ENCODE peak calls at places on chromosome 10, in six cellular contexts. P is esophagus muscularis mucosa, Z is GM23338, O is spleen, J is suprapubic skin, N is endothelial cell of umbilical vein. Y is an unnamed sample.

GRCh38 chr10:114413398-114413797 is 9.1 kb upstream of the AFAP1L2 start:
- DNase-seq in J (no peak), P (no peak), Z (no peak), N (no peak), O (no peak), Y (peak; percentile 80)

GRCh38 chr10:3455385-3456334 is 283.1 kb upstream of the PITRM1 start:
- DNase-seq in O (no peak), P (no peak), Z (no peak), J (no peak), N (peak; percentile 78), Y (no peak)

GRCh38 chr10:122149607-122150505 is 121.2 kb upstream of the BTBD16 start:
- DNase-seq in P (no peak), Z (peak; percentile 35), N (no peak), J (peak; percentile 88), O (peak; percentile 69), Y (peak; percentile 83)

GRCh38 chr10:17216217-17216900 is 11.7 kb upstream of the VIM start:
- DNase-seq in N (peak; percentile 98), P (no peak), Z (no peak), O (no peak), J (no peak), Y (no peak)

GRCh38 chr10:51403522-51403921 is 295.9 kb downstream of the CSTF2T start:
- DNase-seq in P (no peak), J (no peak), N (no peak), O (no peak), Z (no peak), Y (no peak)

GRCh38 chr10:944034-944831 is 12.7 kb upstream of the LARP4B start:
- DNase-seq in J (peak; percentile 86), P (no peak), O (peak; percentile 91), Z (no peak), N (peak; percentile 88), Y (peak; percentile 77)

GRCh38 chr10:28171468-28172235 is 131.2 kb downstream of the MPP7 start:
- DNase-seq in Z (peak; percentile 24), P (no peak), J (no peak), N (no peak), O (no peak), Y (peak; percentile 84)

GRCh38 chr10:124004372-124004928 is 88.9 kb downstream of the CHST15 start:
- DNase-seq in J (peak; percentile 75), N (no peak), O (peak; percentile 66), Z (no peak), P (no peak), Y (no peak)

GRCh38 chr10:68385740-68386139 is 21.3 kb downstream of the RUFY2 start:
- DNase-seq in P (no peak), N (no peak), Z (no peak), J (no peak), O (no peak), Y (no peak)

GRCh38 chr10:67261300-67261797 is 335.5 kb downstream of the LRRTM3 start:
- DNase-seq in J (no peak), Z (no peak), N (no peak), P (no peak), O (no peak), Y (no peak)

GRCh38 chr10:71981868-71982230 is 17.7 kb downstream of the CHST3 start:
- DNase-seq in N (no peak), O (peak; percentile 16), P (no peak), J (no peak), Z (no peak), Y (no peak)

GRCh38 chr10:36681751-36682633 is 443.4 kb upstream of the ANKRD30A start:
- DNase-seq in J (no peak), O (no peak), N (no peak), Z (peak; percentile 28), P (no peak), Y (no peak)

GRCh38 chr10:72954596-72955569 is at the start of gene PLA2G12B:
- DNase-seq in O (no peak), N (no peak), P (no peak), J (no peak), Z (no peak), Y (no peak)

GRCh38 chr10:127012071-127012768 is 107.0 kb downstream of the DOCK1 start:
- DNase-seq in O (no peak), J (no peak), P (no peak), Z (no peak), N (no peak), Y (no peak)

GRCh38 chr10:97184971-97185325 is 811 bp downstream of the SLIT1 start:
- DNase-seq in Z (peak; percentile 49), O (peak; percentile 52), J (no peak), N (no peak), P (no peak), Y (no peak)

GRCh38 chr10:121085386-121085785 is 234.2 kb downstream of the WDR11 start:
- DNase-seq in O (no peak), J (no peak), P (no peak), N (no peak), Z (no peak), Y (no peak)

GRCh38 chr10:126090911-126091728 is 194.8 kb downstream of the FANK1 start:
- DNase-seq in O (no peak), Z (no peak), J (no peak), N (peak; percentile 37), P (no peak), Y (no peak)

GRCh38 chr10:132666733-132667612 is 119.0 kb downstream of the NKX6-2 start:
- DNase-seq in P (no peak), Z (no peak), J (no peak), O (peak; percentile 20), N (no peak), Y (no peak)

GRCh38 chr10:62231371-62231770 is 37.3 kb downstream of the RTKN2 start:
- DNase-seq in P (no peak), O (no peak), N (peak; percentile 78), Z (no peak), J (no peak), Y (no peak)

GRCh38 chr10:12434277-12434676 is 84.9 kb downstream of the CAMK1D start:
- DNase-seq in Z (no peak), O (no peak), J (no peak), P (no peak), N (no peak), Y (no peak)

GRCh38 chr10:22550732-22551131 is 163.6 kb downstream of the PIP4K2A start:
- DNase-seq in J (no peak), P (no peak), O (peak; percentile 87), Z (peak; percentile 88), N (peak; percentile 44), Y (no peak)

GRCh38 chr10:18343573-18343972 is 203.3 kb downstream of the CACNB2 start:
- DNase-seq in N (no peak), O (no peak), P (no peak), Z (no peak), J (no peak), Y (no peak)

GRCh38 chr10:119209050-119209735 is 1.8 kb downstream of the GRK5 start:
- DNase-seq in O (peak; percentile 85), J (peak; percentile 84), P (no peak), Z (peak; percentile 90), N (peak; percentile 77), Y (peak; percentile 86)

GRCh38 chr10:68957654-68958053 is 1.7 kb downstream of the DDX21 start:
- DNase-seq in P (no peak), N (peak; percentile 7), Z (no peak), O (no peak), J (no peak), Y (no peak)

GRCh38 chr10:50596456-50596855 is 27.3 kb downstream of the SGMS1 start:
- DNase-seq in Z (no peak), J (no peak), O (no peak), P (no peak), N (peak; percentile 37), Y (no peak)

GRCh38 chr10:46534828-46535524 is 21.5 kb downstream of the GPRIN2 start:
- DNase-seq in P (no peak), O (peak; percentile 69), J (peak; percentile 69), N (no peak), Z (no peak), Y (peak; percentile 54)
- TF ChIP-seq CTCF in P (no peak), O (no peak), J (no peak), N (no peak), Z (no peak), Y (no peak)

DNA sequence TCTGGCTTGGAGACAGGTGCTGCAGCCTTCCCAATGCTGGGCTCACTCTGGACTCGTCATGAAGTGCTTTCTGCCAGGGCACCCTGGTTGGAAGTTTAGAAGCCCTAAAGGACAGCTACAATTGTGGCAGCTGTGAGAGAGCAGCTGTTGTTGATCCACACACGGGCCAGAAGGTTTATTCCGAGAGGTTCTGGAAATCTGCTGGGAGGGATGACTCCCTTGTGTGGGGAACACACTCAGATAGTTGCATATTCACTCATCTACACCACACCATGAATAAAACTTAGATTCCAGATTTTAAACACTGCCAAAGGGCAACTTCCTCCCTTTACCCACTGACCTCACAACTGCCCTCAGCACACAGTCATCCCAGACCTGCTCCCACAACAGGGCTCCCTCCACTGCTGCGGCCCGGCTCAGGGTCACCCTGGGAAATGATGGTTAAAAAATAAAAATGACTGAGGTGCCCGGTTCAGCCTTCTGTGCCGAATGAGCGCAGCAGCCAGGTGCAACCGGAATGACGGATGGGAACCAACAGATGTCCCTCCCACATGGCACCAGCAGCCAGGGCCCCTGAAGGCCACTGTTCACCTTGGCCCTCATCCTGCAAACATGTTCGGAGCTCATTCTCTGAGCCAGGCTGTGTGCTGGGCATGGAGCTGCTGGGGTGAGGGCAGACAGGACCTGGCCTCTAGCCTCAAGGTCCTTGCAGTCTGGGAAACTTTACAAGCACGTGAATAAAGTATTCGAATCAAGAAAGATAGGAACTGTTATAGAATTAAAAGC is 40.2 kb downstream of the ASB13 start:
- DNase-seq in Z (no peak), J (no peak), O (no peak), P (no peak), N (no peak), Y (no peak)
- TF ChIP-seq POLR2AphosphoS5 in Z (no peak), J (no peak), O (no peak), P (no peak), N (no peak), Y (no peak)

GRCh38 chr10:14304029-14304428 is 26.7 kb downstream of the FRMD4A start:
- DNase-seq in Z (no peak), N (no peak), P (peak; percentile 2), J (no peak), O (no peak), Y (no peak)
- TF ChIP-seq CTCF in Z (no peak), N (no peak), P (no peak), J (no peak), O (no peak), Y (no peak)

GRCh38 chr10:91762878-91763277 is 35.3 kb upstream of the TNKS2 start:
- DNase-seq in P (no peak), N (no peak), Z (no peak), O (no peak), J (no peak), Y (no peak)

GRCh38 chr10:91766676-91767075 is 31.6 kb upstream of the TNKS2 start:
- DNase-seq in P (no peak), Z (no peak), O (no peak), J (no peak), N (no peak), Y (no peak)

GRCh38 chr10:91772461-91772860 is 25.8 kb upstream of the TNKS2 start:
- DNase-seq in P (no peak), Z (no peak), J (no peak), N (no peak), O (no peak), Y (no peak)

GRCh38 chr10:91772869-91773268 is 25.4 kb upstream of the TNKS2 start:
- DNase-seq in J (no peak), N (no peak), O (no peak), Z (no peak), P (no peak), Y (no peak)

DNA sequence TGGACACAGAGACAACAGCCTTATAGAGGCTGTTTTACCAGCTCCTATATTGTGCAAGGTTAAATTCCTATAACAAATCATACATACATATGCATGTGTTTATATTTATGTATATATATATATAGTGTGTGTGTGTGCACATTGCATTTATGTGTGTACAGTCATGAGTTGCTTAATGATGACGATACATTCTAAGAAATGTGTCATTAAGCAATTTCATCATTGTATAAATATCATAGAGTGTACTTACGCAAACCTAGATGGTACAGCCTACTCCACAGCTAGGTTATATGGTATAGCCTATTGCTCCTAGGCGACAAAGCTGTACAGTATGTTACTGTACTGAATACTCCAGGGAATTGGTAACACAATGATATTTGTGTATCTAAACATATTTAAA is 30.1 kb upstream of the TNKS2 start:
- DNase-seq in J (no peak), O (no peak), N (no peak), P (no peak), Z (no peak), Y (no peak)
- TF ChIP-seq POLR2AphosphoS5 in J (no peak), O (no peak), N (no peak), P (no peak), Z (no peak), Y (no peak)

Y was measured in sigmoid colon.